ENCODE peak calls at places on chromosomes 6 and 20, in five cellular contexts. W, O, I, H and Q are unnamed samples.

GRCh38 chr6:79127660-79128059 is 49.6 kb upstream of the PHIP start:
- DNase-seq in W (no peak), O (peak; percentile 3), I (no peak), H (no peak), Q (no peak)

GRCh38 chr6:108872001-108872974 is 24.1 kb downstream of the ARMC2 start:
- DNase-seq in W (peak; percentile 59), O (no peak), I (no peak), H (no peak), Q (no peak)

GRCh38 chr6:128569737-128570438 is 49.5 kb upstream of the PTPRK start:
- DNase-seq in W (peak; percentile 70), O (no peak), I (no peak), H (peak; percentile 87), Q (peak; percentile 69)

GRCh38 chr6:30744054-30744805 is at the start of gene IER3:
- DNase-seq in W (peak; percentile 91), O (peak; percentile 68), I (peak; percentile 72), H (no peak), Q (no peak)

GRCh38 chr20:16415079-16415478 is 158.2 kb downstream of the KIF16B start:
- DNase-seq in W (no peak), O (no peak), I (no peak), H (no peak), Q (no peak)

GRCh38 chr6:116008470-116009229 is 52.0 kb downstream of the FRK start:
- DNase-seq in W (peak; percentile 94), O (no peak), I (no peak), H (peak; percentile 10), Q (peak; percentile 33)

GRCh38 chr20:48523191-48523757 is 304.5 kb downstream of the PREX1 start:
- DNase-seq in W (peak; percentile 86), O (peak; percentile 55), I (no peak), H (peak; percentile 59), Q (no peak)

GRCh38 chr6:167763056-167763944 is 63.4 kb upstream of the AFDN start:
- DNase-seq in W (no peak), O (no peak), I (no peak), H (no peak), Q (no peak)

GRCh38 chr6:140379919-140380318 is 1005.5 kb upstream of the CITED2 start:
- DNase-seq in W (no peak), O (peak; percentile 53), I (no peak), H (peak; percentile 88), Q (no peak)

GRCh38 chr6:170174771-170175643 is 115.9 kb downstream of the DLL1 start:
- DNase-seq in W (no peak), O (no peak), I (no peak), H (no peak), Q (no peak)

GRCh38 chr6:7148100-7148822 is 40.5 kb downstream of the RREB1 start:
- DNase-seq in W (no peak), O (no peak), I (no peak), H (no peak), Q (peak; percentile 19)

GRCh38 chr6:78746457-78746856 is 120.9 kb upstream of the IRAK1BP1 start:
- DNase-seq in W (peak; percentile 14), O (no peak), I (no peak), H (peak; percentile 35), Q (peak; percentile 17)

GRCh38 chr6:15994814-15995459 is 133.9 kb upstream of the MYLIP start:
- DNase-seq in W (no peak), O (no peak), I (no peak), H (no peak), Q (no peak)